ENCODE peak calls at places on chromosome 15, in nine cellular contexts. B is kidney epithelial cell, E is sigmoid colon, H is mammary epithelial cell, A is left ventricle myocardium inferior, K is uterus, T is RWPE2, S is heart right ventricle, L is esophagus muscularis mucosa. Y is an unnamed sample. For H3K36me3, the result is how much of the 10 kb centered on the place peaks cover.

GRCh38 chr15:39228889-39229288 is 352.0 kb upstream of the THBS1 start:
- DNase-seq in B (no peak), S (no peak), E (no peak), K (no peak), A (no peak), L (no peak), H (no peak), T (no peak), Y (no peak)

GRCh38 chr15:40906947-40907802 is 12.9 kb downstream of the VPS18 start:
- DNase-seq in K (peak), H (peak), B (no peak), T (peak), A (peak), E (no peak), L (no peak), S (peak), Y (peak)

GRCh38 chr15:42087460-42087859 is 6.9 kb downstream of the PLA2G4D start:
- DNase-seq in E (no peak), B (no peak), S (no peak), H (no peak), K (no peak), A (no peak), T (no peak), L (no peak), Y (peak)

GRCh38 chr15:34318277-34319079 is 19.1 kb downstream of the SLC12A6 start:
- DNase-seq in T (no peak), K (peak), H (peak), L (no peak), E (peak), B (no peak), A (peak), S (no peak), Y (no peak)

GRCh38 chr15:69508659-69509058 is 56.0 kb downstream of the RPLP1 start:
- DNase-seq in E (no peak), H (no peak), T (peak), L (no peak), A (no peak), S (no peak), K (no peak), B (no peak), Y (no peak)

GRCh38 chr15:82569834-82570233 is 29.6 kb upstream of the RPS17 start:
- DNase-seq in L (no peak), S (no peak), B (no peak), T (no peak), K (no peak), H (no peak), E (no peak), A (no peak), Y (no peak)

GRCh38 chr15:63221346-63221745 is 31.9 kb downstream of the RAB8B start:
- DNase-seq in T (no peak), L (no peak), E (peak), H (no peak), A (peak), B (no peak), S (no peak), K (peak), Y (no peak)

GRCh38 chr15:71874245-71874644 is 63.9 kb downstream of the NR2E3 start:
- DNase-seq in B (no peak), E (no peak), H (no peak), L (no peak), S (no peak), K (no peak), T (no peak), A (no peak), Y (no peak)

GRCh38 chr15:20295238-20295811 is 246.3 kb downstream of the GOLGA6L6 start:
- DNase-seq in A (no peak), H (no peak), K (no peak), B (no peak), S (no peak), E (no peak), T (peak), L (no peak), Y (peak)

GRCh38 chr15:83364541-83364940 is 80.1 kb upstream of the BNC1 start:
- DNase-seq in L (no peak), E (no peak), B (no peak), H (no peak), A (no peak), S (no peak), K (no peak), T (no peak), Y (no peak)

GRCh38 chr15:85770014-85770721 is 24.6 kb downstream of the KLHL25 start:
- DNase-seq in A (no peak), H (no peak), E (no peak), B (no peak), L (no peak), S (no peak), K (no peak), T (no peak), Y (no peak)

GRCh38 chr15:80929225-80929624 is 60.4 kb downstream of the MESD start:
- DNase-seq in H (peak), L (no peak), K (no peak), T (no peak), S (no peak), E (no peak), B (no peak), A (no peak), Y (no peak)

GRCh38 chr15:67100808-67101581 is 35.6 kb downstream of the SMAD3 start:
- DNase-seq in E (no peak), T (no peak), A (no peak), H (no peak), B (no peak), S (no peak), K (no peak), L (no peak), Y (no peak)

GRCh38 chr15:65101418-65101890 is 13.5 kb downstream of the UBAP1L start:
- DNase-seq in E (peak), K (peak), A (peak), H (peak), S (peak), T (peak), L (no peak), B (peak), Y (peak)

GRCh38 chr15:70575251-70576227 is 187.8 kb downstream of the UACA start:
- DNase-seq in E (no peak), T (no peak), H (no peak), A (no peak), K (no peak), S (no peak), B (no peak), L (no peak), Y (no peak)

GRCh38 chr15:70217246-70218160 is 119.8 kb upstream of the TLE3 start:
- DNase-seq in A (no peak), E (no peak), K (no peak), L (no peak), B (no peak), H (no peak), T (peak), S (no peak), Y (no peak)

GRCh38 chr15:37102315-37103021 is 2.1 kb upstream of the MEIS2 start:
- DNase-seq in S (no peak), H (no peak), E (peak), T (no peak), A (no peak), L (no peak), B (no peak), K (peak), Y (no peak)

GRCh38 chr15:45199136-45199810 is 11.5 kb upstream of the SHF start:
- DNase-seq in B (no peak), A (no peak), K (no peak), H (peak), L (no peak), S (no peak), E (no peak), T (no peak), Y (no peak)

GRCh38 chr15:47801522-47801921 is 84.2 kb downstream of the SEMA6D start:
- DNase-seq in H (peak), T (peak), B (no peak), L (no peak), A (no peak), S (no peak), E (no peak), K (no peak), Y (no peak)

GRCh38 chr15:51144021-51144532 is 49.4 kb upstream of the TNFAIP8L3 start:
- DNase-seq in L (no peak), E (no peak), S (no peak), T (no peak), K (peak), A (no peak), H (peak), B (no peak), Y (no peak)

GRCh38 chr15:25226360-25226759 is 212.5 kb downstream of the UBE3A start:
- DNase-seq in S (peak), B (no peak), L (no peak), K (no peak), T (no peak), E (no peak), H (no peak), A (peak), Y (no peak)

GRCh38 chr15:69090197-69090948 is 70.1 kb upstream of the GLCE start:
- DNase-seq in K (no peak), H (peak), L (no peak), A (no peak), S (no peak), B (peak), T (no peak), E (no peak), Y (no peak)

GRCh38 chr15:48313216-48313615 is 18.0 kb upstream of the DUT start:
- DNase-seq in E (no peak), H (no peak), B (no peak), K (no peak), T (no peak), S (no peak), A (no peak), L (no peak), Y (no peak)

GRCh38 chr15:22954798-22955543 is 25.2 kb downstream of the CYFIP1 start:
- DNase-seq in S (no peak), T (no peak), B (no peak), A (no peak), H (no peak), E (peak), K (no peak), L (no peak), Y (no peak)

GRCh38 chr15:72540606-72541237 is 66.6 kb downstream of the ARIH1 start:
- DNase-seq in T (no peak), S (no peak), K (no peak), E (no peak), H (no peak), A (no peak), L (no peak), B (no peak), Y (no peak)

GRCh38 chr15:63157891-63158431 is 684 bp upstream of the RPS27L start:
- DNase-seq in H (peak), L (no peak), T (no peak), S (no peak), B (peak), A (peak), K (peak), E (peak), Y (no peak)

GRCh38 chr15:72339777-72340177 is 19.8 kb upstream of the CELF6 start:
- DNase-seq in B (peak), K (peak), S (no peak), T (no peak), L (no peak), A (no peak), E (no peak), H (peak), Y (no peak)

GRCh38 chr15:63555520-63555919 is 41.7 kb upstream of the FBXL22 start:
- DNase-seq in B (no peak), E (no peak), T (no peak), A (no peak), H (no peak), K (no peak), L (no peak), S (no peak), Y (no peak)

GRCh38 chr15:88465633-88466219 is 1.5 kb downstream of the MRPL46 start:
- DNase-seq in B (no peak), K (no peak), T (no peak), L (peak), H (peak), S (no peak), A (no peak), E (no peak), Y (no peak)

GRCh38 chr15:63968700-63969099 is 77.6 kb downstream of the DAPK2 start:
- DNase-seq in E (no peak), L (no peak), B (no peak), T (no peak), S (no peak), H (no peak), K (no peak), A (no peak), Y (no peak)

DNA sequence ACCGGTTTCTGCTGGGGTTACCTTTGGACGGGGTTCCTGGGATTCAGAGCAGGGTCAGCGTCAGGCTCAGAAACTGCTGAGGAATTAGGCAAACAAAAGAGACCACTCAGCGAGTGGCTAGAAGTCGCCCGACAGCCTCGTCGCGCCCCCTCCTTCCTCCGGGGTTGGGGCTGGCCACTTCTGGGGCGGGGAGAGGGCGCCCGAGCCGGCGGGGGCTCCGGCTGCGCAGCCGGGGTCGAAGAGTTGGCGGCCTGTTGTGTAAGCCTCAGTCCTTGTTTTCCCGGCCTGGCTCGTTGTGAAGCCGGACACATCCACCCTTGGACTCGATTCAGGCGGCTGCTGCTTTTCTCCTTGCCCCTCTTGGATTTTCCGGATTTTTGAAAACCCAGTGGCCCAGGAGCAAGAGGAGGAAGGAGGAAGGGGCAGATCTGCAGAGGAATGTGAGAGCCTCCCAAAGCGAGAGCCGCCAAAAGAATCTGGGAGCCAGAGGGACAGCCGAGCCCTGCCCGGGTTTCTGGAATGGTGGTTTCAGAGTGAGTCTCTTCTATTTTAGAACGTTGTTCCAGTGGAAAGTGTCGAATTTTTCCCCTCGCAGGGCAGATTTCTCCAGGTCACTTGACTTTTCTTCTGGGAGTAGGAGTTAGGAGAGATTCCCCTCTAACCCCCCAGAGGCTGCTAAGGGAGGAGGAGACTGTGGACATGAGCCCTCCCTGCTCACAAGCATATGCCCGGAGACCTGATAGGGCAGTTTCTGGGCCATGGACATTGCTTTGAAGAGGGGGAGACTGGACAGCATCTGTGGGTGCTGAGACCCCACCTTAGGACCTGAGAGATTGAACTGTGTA is 666 bp downstream of the SNX33 start:
- DNase-seq in H (peak), B (no peak), S (peak), E (peak), T (no peak), L (no peak), A (peak), K (peak), Y (peak)
- H3K36me3 ChIP-seq in H (under half), B (under half), S (under half), E (under half), T (under half), L (under half), A (under half), K (under half), Y (under half)

DNA sequence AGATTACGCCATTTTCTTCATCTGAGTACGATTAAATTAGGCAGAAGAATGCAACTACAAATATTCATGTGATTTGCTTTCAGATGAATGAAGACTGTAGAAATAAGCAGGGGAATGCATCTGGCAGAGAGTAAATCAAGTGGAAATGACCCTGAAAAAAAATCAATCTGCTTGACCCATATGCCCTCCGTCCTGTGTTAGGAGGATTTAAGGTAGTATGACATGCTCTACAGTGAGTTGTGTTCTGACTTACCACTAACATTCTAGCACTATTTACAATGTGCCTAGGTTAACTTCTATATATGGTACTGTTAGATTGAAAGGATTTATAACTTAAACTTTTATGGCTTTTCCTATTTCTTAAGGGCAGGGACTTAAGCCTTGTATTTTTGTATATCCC is 14.6 kb downstream of the BNIP2 start:
- DNase-seq in B (no peak), T (no peak), L (no peak), S (no peak), H (no peak), K (no peak), A (no peak), E (no peak), Y (no peak)
- H3K36me3 ChIP-seq in B (under half), T (half or more), L (half or more), S (under half), H (half or more), K (under half), A (half or more), E (half or more), Y (half or more)

GRCh38 chr15:91429973-91430372 is 329.9 kb downstream of the SV2B start:
- DNase-seq in A (no peak), E (no peak), H (no peak), B (no peak), T (no peak), L (no peak), K (no peak), S (no peak), Y (no peak)
- H3K36me3 ChIP-seq in A (under half), E (under half), H (under half), B (under half), T (under half), L (under half), K (under half), S (under half), Y (under half)

DNA sequence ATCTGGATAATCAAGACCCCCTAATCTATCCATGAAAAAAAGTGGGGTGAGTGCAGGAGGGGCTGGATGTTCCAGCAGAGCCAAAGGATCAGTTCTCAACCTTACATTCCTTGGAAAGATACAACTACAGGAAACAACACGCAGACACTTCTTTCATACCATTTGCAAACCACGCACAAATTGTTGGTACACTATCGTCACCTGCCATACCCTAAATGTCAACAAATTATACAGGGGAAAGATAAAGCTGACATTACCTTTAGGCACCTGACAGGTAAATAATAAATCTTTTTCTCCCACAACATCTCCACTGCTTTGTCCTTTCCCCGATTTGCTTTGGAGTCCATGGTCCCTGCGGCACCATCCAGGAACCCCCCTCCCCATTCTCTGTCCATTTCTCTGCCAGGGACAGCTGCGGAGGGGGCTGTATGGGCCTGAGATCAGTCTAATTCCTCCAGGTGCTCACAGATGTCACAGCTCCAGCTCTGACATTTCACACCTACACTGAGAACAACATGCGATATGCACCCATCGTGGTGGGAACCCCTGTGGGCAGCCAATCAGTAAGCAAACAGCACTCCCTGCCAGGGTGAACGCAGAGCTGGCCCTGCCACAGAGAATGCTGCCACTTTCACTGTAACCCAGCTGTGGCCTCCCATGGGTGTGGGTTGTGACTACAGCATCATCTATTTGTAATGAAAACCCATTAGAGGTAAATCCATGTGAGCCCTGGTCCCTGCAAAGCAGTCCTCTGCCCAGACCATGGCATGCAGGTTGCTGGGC is 37.7 kb upstream of the BCL2L10 start:
- DNase-seq in T (peak), S (no peak), H (no peak), A (no peak), B (no peak), E (no peak), L (no peak), K (no peak), Y (no peak)
- H3K36me3 ChIP-seq in T (under half), S (under half), H (under half), A (under half), B (under half), E (under half), L (under half), K (under half), Y (under half)

GRCh38 chr15:78440375-78441373 is 2.7 kb downstream of the IREB2 start:
- DNase-seq in B (no peak), T (no peak), L (no peak), H (no peak), K (no peak), A (no peak), S (no peak), E (no peak), Y (no peak)
- H3K36me3 ChIP-seq in B (under half), T (half or more), L (under half), H (under half), K (under half), A (under half), S (under half), E (under half), Y (half or more)

DNA sequence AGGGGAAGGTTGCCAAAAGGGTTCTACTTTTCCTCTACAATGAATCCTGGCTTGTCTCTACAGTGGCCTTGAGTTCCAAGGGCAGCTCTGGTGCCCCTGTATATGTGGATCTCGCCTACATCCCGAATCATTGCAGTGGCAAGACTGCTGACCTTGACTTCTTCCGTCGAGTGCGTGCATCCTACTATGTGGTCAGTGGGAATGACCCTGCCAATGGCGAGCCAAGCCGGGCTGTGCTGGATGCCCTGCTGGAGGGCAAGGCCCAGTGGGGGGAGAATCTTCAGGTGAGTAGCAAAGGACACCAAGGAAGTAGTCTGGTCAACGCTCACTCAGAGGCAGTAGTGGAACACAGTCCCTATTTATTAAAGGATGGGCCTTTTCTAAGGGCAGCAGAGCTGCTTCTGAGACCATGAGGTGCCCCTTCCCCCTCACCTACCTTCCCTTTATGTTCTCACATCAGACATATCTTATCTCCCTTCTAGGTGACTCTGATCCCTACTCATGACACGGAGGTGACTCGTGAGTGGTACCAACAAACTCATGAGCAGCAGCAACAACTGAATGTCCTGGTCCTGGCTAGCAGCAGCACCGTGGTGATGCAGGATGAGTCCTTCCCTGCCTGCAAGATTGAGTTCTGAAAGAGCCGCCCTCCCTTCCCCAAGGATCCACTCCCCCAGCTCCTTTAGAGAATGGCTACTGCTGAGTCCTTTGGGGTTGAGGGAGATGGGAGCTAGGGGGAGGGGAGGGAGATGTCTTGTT is 12.4 kb downstream of the MAP1A start:
- DNase-seq in H (no peak), T (no peak), S (no peak), B (no peak), L (no peak), K (no peak), A (no peak), E (no peak), Y (no peak)
- H3K36me3 ChIP-seq in H (under half), T (under half), S (under half), B (under half), L (half or more), K (under half), A (under half), E (under half), Y (under half)

GRCh38 chr15:58923696-58924300 is 9.7 kb downstream of the SLTM start:
- DNase-seq in A (no peak), T (no peak), S (no peak), H (no peak), B (no peak), E (no peak), K (no peak), L (no peak), Y (no peak)
- H3K36me3 ChIP-seq in A (under half), T (half or more), S (under half), H (under half), B (under half), E (under half), K (under half), L (under half), Y (under half)